ENCODE peak calls at places on chromosomes 3 and 15, in six cellular contexts. C is ACHN; H is choroid plexus epithelial cell; X is stimulated activated CD4-positive, alpha-beta T cell treated with anti-CD3 and anti-CD28 coated beads, TNF-alpha, amount 100 ng/mL, for 1 hour; Y is EH; N is mucosa of gallbladder. A is an unnamed sample.

GRCh38 chr15:43169888-43170287 is 15.3 kb upstream of the CCNDBP1 start:
- DNase-seq in C (no peak), Y (peak), X (no peak), H (peak), N (no peak), A (no peak)

GRCh38 chr3:129001817-129002572 is 891 bp downstream of the EFCC1 start:
- DNase-seq in X (no peak), N (no peak), Y (no peak), C (no peak), H (peak), A (no peak)

GRCh38 chr3:49563040-49563578 is 8.8 kb downstream of the BSN start:
- DNase-seq in Y (no peak), H (no peak), N (no peak), X (no peak), C (no peak), A (no peak)

GRCh38 chr15:25508369-25509002 is 69.7 kb upstream of the UBE3A start:
- DNase-seq in X (no peak), H (peak), N (no peak), C (peak), Y (peak), A (no peak)

GRCh38 chr15:47711654-47712053 is 5.7 kb upstream of the SEMA6D start:
- DNase-seq in X (no peak), N (no peak), C (peak), Y (peak), H (peak), A (no peak)

GRCh38 chr3:40169983-40170382 is 139.5 kb upstream of the EIF1B start:
- DNase-seq in H (no peak), C (no peak), N (no peak), Y (no peak), X (no peak), A (no peak)

GRCh38 chr3:73719877-73720276 is 95.1 kb upstream of the PDZRN3 start:
- DNase-seq in H (peak), Y (peak), N (no peak), C (no peak), X (no peak), A (no peak)

GRCh38 chr15:97692317-97693015 is 268.0 kb upstream of the ARRDC4 start:
- DNase-seq in Y (no peak), X (no peak), N (no peak), C (no peak), H (no peak), A (no peak)

GRCh38 chr15:24856397-24857093 is 98.2 kb upstream of the SNRPN start:
- DNase-seq in X (no peak), Y (no peak), H (no peak), N (peak), C (no peak), A (no peak)

GRCh38 chr3:129654126-129654525 is 47.6 kb upstream of the PLXND1 start:
- DNase-seq in X (no peak), N (no peak), H (peak), Y (peak), C (no peak), A (no peak)

GRCh38 chr3:8436667-8437287 is 64.8 kb upstream of the LMCD1 start:
- DNase-seq in X (no peak), C (no peak), H (no peak), Y (peak), N (no peak), A (no peak)

GRCh38 chr15:73030280-73030679 is 22.0 kb upstream of the NEO1 start:
- DNase-seq in Y (no peak), N (no peak), H (no peak), X (no peak), C (no peak), A (no peak)

GRCh38 chr15:51098331-51098619 is 3.6 kb upstream of the TNFAIP8L3 start:
- DNase-seq in Y (no peak), N (no peak), H (no peak), X (no peak), C (no peak), A (no peak)

GRCh38 chr3:30282052-30282708 is 324.2 kb upstream of the TGFBR2 start:
- DNase-seq in Y (peak), X (no peak), C (peak), N (no peak), H (peak), A (no peak)

GRCh38 chr15:68638953-68639500 is 60.2 kb downstream of the CORO2B start:
- DNase-seq in N (no peak), C (no peak), H (peak), Y (peak), X (no peak), A (no peak)

GRCh38 chr3:31687020-31687802 is 154.5 kb downstream of the STT3B start:
- DNase-seq in C (no peak), N (no peak), Y (no peak), H (no peak), X (no peak), A (no peak)

GRCh38 chr15:98505611-98506031 is 142.7 kb upstream of the IGF1R start:
- DNase-seq in H (no peak), C (no peak), Y (peak), X (no peak), N (no peak), A (no peak)

GRCh38 chr15:59380902-59381610 is 8.4 kb upstream of the MYO1E start:
- DNase-seq in Y (peak), H (no peak), N (peak), X (no peak), C (no peak), A (no peak)

GRCh38 chr15:95296626-95297025 is 1033.9 kb upstream of the NR2F2 start:
- DNase-seq in N (no peak), C (no peak), H (no peak), X (no peak), Y (no peak), A (no peak)

A was measured in activated CD4-positive, CD25-positive, alpha-beta regulatory T cell.